ENCODE peak calls at places on chromosomes 16 and 17, in eight cellular contexts. Z is neural crest cell; D is CD8-positive, alpha-beta T cell; J is body of pancreas; F is IMR-90; I is epithelial cell of proximal tubule; Y is heart left ventricle; T is cardiac fibroblast. R is an unnamed sample.

GRCh38 chr16:73996624-73997339 is 299.8 kb upstream of the PSMD7 start:
- DNase-seq in I (no peak), F (no peak), J (no peak), Y (no peak), T (no peak), D (no peak), Z (no peak), R (no peak)

GRCh38 chr16:64077242-64077641 is 1044.6 kb downstream of the CDH11 start:
- DNase-seq in D (no peak), J (no peak), T (no peak), F (no peak), I (no peak), Z (no peak), Y (no peak), R (no peak)

GRCh38 chr17:77508047-77508715 is 367.4 kb downstream of the SEC14L1 start:
- DNase-seq in D (no peak), F (no peak), Z (no peak), Y (no peak), J (no peak), I (no peak), T (no peak), R (peak)

GRCh38 chr16:67805718-67806427 is 487 bp downstream of the RANBP10 start:
- DNase-seq in D (no peak), Y (peak), I (no peak), T (no peak), J (peak), Z (no peak), F (no peak), R (no peak)

GRCh38 chr17:3886776-3887175 is 6.1 kb downstream of the CAMKK1 start:
- DNase-seq in T (no peak), D (no peak), Z (no peak), I (no peak), F (no peak), Y (no peak), J (peak), R (no peak)

GRCh38 chr16:77213542-77214108 is 14.4 kb downstream of the SYCE1L start:
- DNase-seq in T (peak), J (no peak), F (peak), I (peak), Z (no peak), Y (no peak), D (no peak), R (no peak)

GRCh38 chr17:29757788-29758187 is 135.1 kb upstream of the CORO6 start:
- DNase-seq in Y (no peak), F (no peak), J (no peak), Z (no peak), D (no peak), I (no peak), T (no peak), R (no peak)

GRCh38 chr16:81544691-81545365 is 100.2 kb downstream of the CMIP start:
- DNase-seq in I (no peak), Y (no peak), T (peak), J (no peak), Z (no peak), F (peak), D (no peak), R (peak)

GRCh38 chr17:8151641-8152111 is 528 bp downstream of the PER1 start:
- DNase-seq in I (no peak), D (no peak), J (peak), Z (no peak), T (peak), Y (peak), F (peak), R (peak)

GRCh38 chr16:47309581-47310312 is 151.1 kb downstream of the ITFG1 start:
- DNase-seq in D (no peak), F (peak), Z (no peak), J (no peak), Y (no peak), I (no peak), T (no peak), R (no peak)

GRCh38 chr16:25633549-25633948 is 58.2 kb upstream of the HS3ST4 start:
- DNase-seq in Z (no peak), J (no peak), F (no peak), D (no peak), Y (no peak), T (no peak), I (peak), R (no peak)

GRCh38 chr16:88418869-88419268 is 34.2 kb upstream of the ZFPM1 start:
- DNase-seq in Y (no peak), D (no peak), I (no peak), Z (no peak), F (no peak), T (no peak), J (no peak), R (no peak)

GRCh38 chr17:4899341-4900230 is at the start of gene C17orf107:
- DNase-seq in Z (no peak), I (no peak), D (peak), J (peak), Y (peak), T (peak), F (peak), R (peak)

GRCh38 chr16:8391219-8391757 is 199.0 kb downstream of the TMEM114 start:
- DNase-seq in Z (no peak), T (no peak), I (no peak), D (no peak), J (peak), F (no peak), Y (no peak), R (no peak)

GRCh38 chr17:41442772-41443171 is 2.0 kb upstream of the KRT38 start:
- DNase-seq in T (peak), D (no peak), Y (no peak), Z (no peak), F (peak), J (no peak), I (no peak), R (no peak)

GRCh38 chr17:32658470-32659418 is 172.0 kb downstream of the CDK5R1 start:
- DNase-seq in D (no peak), T (no peak), J (no peak), Y (no peak), F (no peak), I (no peak), Z (no peak), R (no peak)

GRCh38 chr17:70473049-70473448 is 303.7 kb downstream of the KCNJ2 start:
- DNase-seq in T (no peak), I (no peak), F (no peak), Z (no peak), J (no peak), Y (peak), D (no peak), R (peak)

GRCh38 chr16:17453365-17454122 is 17.2 kb downstream of the XYLT1 start:
- DNase-seq in Z (no peak), J (no peak), F (no peak), Y (no peak), T (no peak), D (no peak), I (no peak), R (no peak)

GRCh38 chr16:53191413-53191812 is 136.6 kb downstream of the CHD9 start:
- DNase-seq in J (no peak), D (no peak), Y (no peak), I (no peak), F (no peak), T (no peak), Z (no peak), R (no peak)

GRCh38 chr17:14434506-14434905 is 133.6 kb downstream of the HS3ST3B1 start:
- DNase-seq in T (no peak), I (no peak), F (no peak), J (no peak), Z (no peak), D (no peak), Y (no peak), R (no peak)

GRCh38 chr17:4605826-4606225 is 21.5 kb downstream of the SMTNL2 start:
- DNase-seq in J (no peak), T (peak), I (no peak), Y (peak), F (peak), Z (no peak), D (no peak), R (no peak)

GRCh38 chr16:87607223-87607622 is 4.9 kb downstream of the JPH3 start:
- DNase-seq in D (no peak), I (no peak), F (no peak), Z (no peak), Y (peak), J (no peak), T (no peak), R (peak)

GRCh38 chr16:69432069-69432468 is 7.7 kb downstream of the CYB5B start:
- DNase-seq in Z (no peak), Y (no peak), I (no peak), F (no peak), T (no peak), D (no peak), J (no peak), R (no peak)

GRCh38 chr17:3556239-3556904 is 1.2 kb downstream of the TRPV3 start:
- DNase-seq in D (no peak), T (no peak), I (no peak), Y (no peak), J (no peak), F (no peak), Z (no peak), R (no peak)

GRCh38 chr16:67975321-67976105 is 4.8 kb downstream of the DPEP3 start:
- DNase-seq in D (no peak), T (no peak), J (no peak), I (no peak), F (no peak), Y (no peak), Z (no peak), R (no peak)

GRCh38 chr16:77171750-77172635 is 19.0 kb upstream of the MON1B start:
- DNase-seq in Y (no peak), T (peak), I (no peak), D (no peak), F (peak), Z (peak), J (peak), R (no peak)

GRCh38 chr17:47959825-47960655 is 2.4 kb upstream of the PRR15L start:
- DNase-seq in I (no peak), D (no peak), J (peak), Y (no peak), Z (no peak), T (no peak), F (no peak), R (no peak)

GRCh38 chr16:89446136-89446974 is 44.0 kb downstream of the ANKRD11 start:
- DNase-seq in D (no peak), F (no peak), T (no peak), I (no peak), Y (no peak), Z (no peak), J (no peak), R (no peak)

GRCh38 chr17:8935194-8935593 is 30.3 kb downstream of the PIK3R5 start:
- DNase-seq in Y (no peak), Z (no peak), T (no peak), D (no peak), F (no peak), I (no peak), J (peak), R (no peak)

GRCh38 chr16:4431023-4431422 is 5.4 kb downstream of the DNAJA3 start:
- DNase-seq in J (no peak), Z (no peak), D (no peak), I (no peak), Y (no peak), T (no peak), F (no peak), R (no peak)

DNA sequence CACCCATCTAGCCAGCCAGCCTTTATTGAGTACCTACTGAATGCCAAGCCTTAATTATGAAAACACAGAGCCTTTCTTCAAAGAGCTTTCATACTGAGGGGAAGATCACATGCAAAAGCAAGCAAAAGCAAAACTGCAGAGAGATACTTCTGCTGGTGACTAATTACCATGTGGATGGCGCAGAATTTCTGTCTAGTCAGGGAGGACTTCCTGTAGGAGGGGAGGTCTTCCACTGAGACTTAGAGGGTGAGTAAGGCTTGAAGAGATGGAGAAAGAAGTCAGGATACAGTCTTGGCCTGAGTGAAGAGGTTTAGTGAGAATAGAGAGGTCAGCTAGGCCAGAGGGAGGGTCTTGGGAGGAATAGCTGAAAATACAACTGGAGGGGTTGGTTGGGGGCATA is 53.9 kb upstream of the CCL2 start:
- DNase-seq in J (no peak), Y (no peak), F (peak), T (no peak), I (no peak), D (no peak), Z (no peak), R (no peak)
- TF ChIP-seq CTCF in J (no peak), Y (no peak), F (no peak), T (no peak), I (no peak), D (no peak), Z (no peak), R (no peak)

GRCh38 chr16:11396241-11397048 is 51.2 kb downstream of the RMI2 start:
- DNase-seq in Z (peak), Y (peak), J (peak), D (peak), T (peak), F (peak), I (no peak), R (peak)
- TF ChIP-seq CTCF in Z (peak), Y (peak), J (peak), D (peak), T (peak), F (peak), I (peak), R (peak)

DNA sequence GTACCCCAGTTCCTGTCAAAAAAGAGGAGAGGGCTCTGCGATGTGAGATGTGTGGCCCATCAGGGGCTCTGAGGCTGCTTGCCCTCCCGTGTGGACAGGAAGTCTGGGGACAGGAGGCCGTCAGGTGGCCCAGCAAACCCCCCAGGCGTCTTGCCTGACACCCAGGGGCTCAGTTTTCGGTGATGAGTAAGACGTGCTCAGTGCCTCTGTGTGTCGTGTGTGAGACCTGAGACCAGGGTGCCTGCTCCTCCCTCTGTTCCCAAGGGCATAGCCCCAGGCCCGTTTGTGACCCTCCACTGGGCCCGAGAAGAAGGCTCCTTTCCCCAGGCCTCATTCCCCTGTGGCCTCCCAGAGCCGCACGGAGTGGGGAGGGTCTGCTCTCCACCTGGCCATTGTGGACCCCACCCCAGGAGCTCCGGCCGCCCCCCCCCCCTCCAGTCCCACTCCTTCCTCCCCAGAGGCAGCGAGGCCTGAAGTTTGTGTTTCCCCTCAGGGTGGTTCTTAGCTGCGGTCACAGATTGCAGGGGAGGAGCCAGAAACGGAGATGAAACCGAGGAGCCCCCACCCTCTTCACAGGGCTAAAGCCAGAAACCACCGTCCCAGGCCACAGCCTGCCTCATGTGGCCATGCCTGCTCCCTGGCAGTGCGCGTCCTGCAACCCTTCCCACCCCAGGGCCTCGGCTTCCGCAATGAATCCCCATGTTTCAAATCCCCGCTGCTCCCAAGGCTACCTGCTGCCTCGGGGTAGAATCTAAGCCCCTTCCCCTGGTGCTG is 4.9 kb upstream of the ACTG1 start:
- DNase-seq in Z (no peak), F (no peak), D (no peak), T (no peak), Y (no peak), I (no peak), J (no peak), R (peak)
- TF ChIP-seq CTCF in Z (no peak), F (no peak), D (no peak), T (no peak), Y (no peak), I (no peak), J (no peak), R (no peak)

GRCh38 chr17:16187642-16188041 is 27.7 kb downstream of the NCOR1 start:
- DNase-seq in Y (no peak), T (no peak), F (no peak), I (no peak), J (no peak), D (no peak), Z (no peak), R (no peak)
- TF ChIP-seq CTCF in Y (no peak), T (no peak), F (no peak), I (no peak), J (no peak), D (no peak), Z (no peak), R (no peak)

GRCh38 chr16:790086-790485 is 1.7 kb downstream of the CHTF18 start:
- DNase-seq in Y (no peak), I (no peak), D (no peak), T (no peak), F (no peak), Z (no peak), J (no peak), R (no peak)

GRCh38 chr16:787261-787966 is 767 bp downstream of the RPUSD1 start:
- DNase-seq in F (no peak), T (no peak), D (no peak), Z (no peak), J (no peak), Y (no peak), I (no peak), R (no peak)

GRCh38 chr16:789451-789850 is 1.0 kb downstream of the CHTF18 start:
- DNase-seq in T (no peak), I (no peak), D (no peak), F (no peak), Z (no peak), Y (no peak), J (no peak), R (no peak)

GRCh38 chr16:788399-789126 is at the start of gene CHTF18:
- DNase-seq in J (peak), T (peak), Y (peak), D (peak), F (peak), Z (peak), I (no peak), R (no peak)

DNA sequence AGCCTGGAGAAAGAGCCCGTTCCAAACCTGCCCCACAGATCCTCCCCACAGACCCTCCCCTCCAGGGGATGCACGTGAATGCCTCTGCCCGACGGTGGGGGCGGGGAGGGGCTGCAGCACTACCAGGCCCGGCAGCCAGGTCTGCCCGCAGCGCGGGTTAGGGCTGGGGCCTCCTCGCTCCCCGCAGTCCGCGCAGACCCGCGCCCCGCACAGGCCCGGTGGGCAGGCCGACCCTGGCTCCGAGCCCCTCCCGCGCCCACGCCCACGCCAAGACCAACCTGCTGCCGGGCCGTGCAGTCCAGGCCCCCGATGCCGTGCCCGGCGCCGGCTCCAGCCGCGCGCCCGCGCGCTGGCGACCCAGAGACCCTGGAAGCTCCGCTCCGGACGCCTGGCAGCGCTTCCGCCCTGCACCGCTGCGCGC is at the start of gene RPUSD1:
- DNase-seq in Z (no peak), T (no peak), F (no peak), I (no peak), D (no peak), Y (no peak), J (no peak), R (no peak)
- TF ChIP-seq CTCF in Z (no peak), T (no peak), F (no peak), I (no peak), D (no peak), Y (peak), J (peak), R (no peak)

DNA sequence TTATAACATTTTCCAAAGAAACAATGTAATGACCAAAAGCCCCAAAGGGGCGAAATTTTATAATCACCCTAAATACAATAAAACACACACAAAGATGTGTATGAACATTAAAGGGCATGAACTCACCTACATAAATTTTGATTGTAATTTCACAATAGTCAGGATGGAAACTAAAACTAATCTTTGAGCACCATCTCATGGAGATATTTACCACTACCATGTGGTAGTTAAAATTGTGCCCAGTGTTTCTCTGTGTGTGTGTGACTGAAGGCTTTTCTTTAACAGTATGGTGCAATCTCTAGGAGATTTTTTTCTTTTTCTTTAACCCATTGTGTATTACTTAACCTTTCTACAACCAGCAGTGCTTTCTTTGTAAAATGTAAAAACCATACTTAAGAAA is 19.7 kb upstream of the MEIOC start:
- DNase-seq in F (peak), T (peak), Y (no peak), D (no peak), J (no peak), Z (no peak), I (peak), R (no peak)
- TF ChIP-seq CTCF in F (peak), T (peak), Y (peak), D (no peak), J (peak), Z (peak), I (peak), R (peak)

GRCh38 chr16:50368410-50369132 is at the start of gene BRD7:
- DNase-seq in Z (peak), F (peak), D (peak), J (peak), Y (peak), I (no peak), T (peak), R (no peak)
- TF ChIP-seq CTCF in Z (peak), F (peak), D (no peak), J (no peak), Y (peak), I (no peak), T (peak), R (peak)